ENCODE peak calls at places on chromosome 21, in nine cellular contexts. One of them, this sample, is unnamed.

GRCh38 chr21:44617071-44617501 is 5.2 kb downstream of the KRTAP10-8 start:
- DNase-seq in nephron progenitor cell: no peak
- DNase-seq in right atrium auricular region: peak
- DNase-seq in stomach: no peak
- DNase-seq in HCEC 1CT: no peak
- DNase-seq in psoas muscle: no peak
- DNase-seq in endothelial cell: no peak
- DNase-seq in NCI-H1092: no peak
- DNase-seq in GM19239: no peak
- DNase-seq in this sample: no peak

GRCh38 chr21:35171385-35171784 is 122.3 kb upstream of the RUNX1 start:
- DNase-seq in GM19239: no peak
- DNase-seq in right atrium auricular region: no peak
- DNase-seq in NCI-H1092: no peak
- DNase-seq in endothelial cell: no peak
- DNase-seq in stomach: no peak
- DNase-seq in HCEC 1CT: no peak
- DNase-seq in nephron progenitor cell: no peak
- DNase-seq in psoas muscle: no peak
- DNase-seq in this sample: no peak

GRCh38 chr21:35063428-35064172 is 14.5 kb upstream of the RUNX1 start:
- DNase-seq in HCEC 1CT: no peak
- DNase-seq in NCI-H1092: no peak
- DNase-seq in GM19239: no peak
- DNase-seq in endothelial cell: no peak
- DNase-seq in right atrium auricular region: no peak
- DNase-seq in psoas muscle: no peak
- DNase-seq in stomach: no peak
- DNase-seq in nephron progenitor cell: no peak
- DNase-seq in this sample: no peak

GRCh38 chr21:24045775-24046215 is 1561.5 kb downstream of the MRPL39 start:
- DNase-seq in NCI-H1092: peak
- DNase-seq in psoas muscle: peak
- DNase-seq in HCEC 1CT: no peak
- DNase-seq in nephron progenitor cell: peak
- DNase-seq in GM19239: no peak
- DNase-seq in endothelial cell: peak
- DNase-seq in stomach: peak
- DNase-seq in right atrium auricular region: peak
- DNase-seq in this sample: no peak

GRCh38 chr21:27806261-27806660 is 839.4 kb upstream of the ADAMTS5 start:
- DNase-seq in HCEC 1CT: no peak
- DNase-seq in GM19239: no peak
- DNase-seq in stomach: no peak
- DNase-seq in NCI-H1092: no peak
- DNase-seq in nephron progenitor cell: no peak
- DNase-seq in psoas muscle: no peak
- DNase-seq in endothelial cell: no peak
- DNase-seq in right atrium auricular region: no peak
- DNase-seq in this sample: no peak

GRCh38 chr21:28444131-28444530 is 548.5 kb downstream of the LTN1 start:
- DNase-seq in right atrium auricular region: no peak
- DNase-seq in psoas muscle: no peak
- DNase-seq in nephron progenitor cell: no peak
- DNase-seq in HCEC 1CT: peak
- DNase-seq in endothelial cell: no peak
- DNase-seq in NCI-H1092: no peak
- DNase-seq in GM19239: no peak
- DNase-seq in stomach: no peak
- DNase-seq in this sample: no peak

GRCh38 chr21:43906585-43907370 is 41.8 kb downstream of the AGPAT3 start:
- DNase-seq in right atrium auricular region: no peak
- DNase-seq in NCI-H1092: no peak
- DNase-seq in GM19239: no peak
- DNase-seq in stomach: no peak
- DNase-seq in nephron progenitor cell: no peak
- DNase-seq in endothelial cell: no peak
- DNase-seq in HCEC 1CT: no peak
- DNase-seq in psoas muscle: no peak
- DNase-seq in this sample: no peak

GRCh38 chr21:42056996-42057689 is 14.0 kb upstream of the UMODL1 start:
- DNase-seq in stomach: peak
- DNase-seq in right atrium auricular region: no peak
- DNase-seq in NCI-H1092: peak
- DNase-seq in GM19239: no peak
- DNase-seq in nephron progenitor cell: no peak
- DNase-seq in endothelial cell: no peak
- DNase-seq in psoas muscle: peak
- DNase-seq in HCEC 1CT: peak
- DNase-seq in this sample: no peak

GRCh38 chr21:45073301-45074047 is 906 bp upstream of the ADARB1 start:
- DNase-seq in right atrium auricular region: no peak
- DNase-seq in HCEC 1CT: peak
- DNase-seq in NCI-H1092: peak
- DNase-seq in stomach: peak
- DNase-seq in endothelial cell: no peak
- DNase-seq in psoas muscle: no peak
- DNase-seq in nephron progenitor cell: peak
- DNase-seq in GM19239: peak
- DNase-seq in this sample: peak

GRCh38 chr21:42665026-42665425 is 11.6 kb downstream of the PDE9A start:
- DNase-seq in psoas muscle: no peak
- DNase-seq in HCEC 1CT: no peak
- DNase-seq in GM19239: no peak
- DNase-seq in NCI-H1092: no peak
- DNase-seq in stomach: no peak
- DNase-seq in nephron progenitor cell: no peak
- DNase-seq in endothelial cell: no peak
- DNase-seq in right atrium auricular region: no peak
- DNase-seq in this sample: no peak

GRCh38 chr21:41777934-41778815 is 11.3 kb upstream of the RIPK4 start:
- DNase-seq in endothelial cell: peak
- DNase-seq in NCI-H1092: peak
- DNase-seq in stomach: peak
- DNase-seq in right atrium auricular region: peak
- DNase-seq in GM19239: no peak
- DNase-seq in psoas muscle: peak
- DNase-seq in HCEC 1CT: peak
- DNase-seq in nephron progenitor cell: peak
- DNase-seq in this sample: peak

GRCh38 chr21:38334866-38335265 is 78.1 kb downstream of the KCNJ15 start:
- DNase-seq in nephron progenitor cell: no peak
- DNase-seq in HCEC 1CT: no peak
- DNase-seq in NCI-H1092: no peak
- DNase-seq in psoas muscle: no peak
- DNase-seq in GM19239: no peak
- DNase-seq in right atrium auricular region: no peak
- DNase-seq in endothelial cell: no peak
- DNase-seq in stomach: no peak
- DNase-seq in this sample: no peak

GRCh38 chr21:37546299-37546908 is 179.8 kb downstream of the DYRK1A start:
- DNase-seq in stomach: no peak
- DNase-seq in nephron progenitor cell: no peak
- DNase-seq in psoas muscle: no peak
- DNase-seq in NCI-H1092: no peak
- DNase-seq in GM19239: no peak
- DNase-seq in endothelial cell: no peak
- DNase-seq in HCEC 1CT: no peak
- DNase-seq in right atrium auricular region: peak
- DNase-seq in this sample: no peak

GRCh38 chr21:16279658-16280581 is 550.1 kb downstream of the USP25 start:
- DNase-seq in HCEC 1CT: no peak
- DNase-seq in GM19239: no peak
- DNase-seq in right atrium auricular region: no peak
- DNase-seq in NCI-H1092: no peak
- DNase-seq in psoas muscle: peak
- DNase-seq in nephron progenitor cell: peak
- DNase-seq in stomach: no peak
- DNase-seq in endothelial cell: no peak
- DNase-seq in this sample: peak

GRCh38 chr21:45931397-45931969 is 50.1 kb upstream of the COL6A1 start:
- DNase-seq in NCI-H1092: no peak
- DNase-seq in psoas muscle: no peak
- DNase-seq in endothelial cell: no peak
- DNase-seq in right atrium auricular region: no peak
- DNase-seq in GM19239: no peak
- DNase-seq in HCEC 1CT: no peak
- DNase-seq in stomach: no peak
- DNase-seq in nephron progenitor cell: no peak
- DNase-seq in this sample: no peak

GRCh38 chr21:38234395-38235142 is 22.2 kb upstream of the KCNJ15 start:
- DNase-seq in stomach: peak
- DNase-seq in HCEC 1CT: no peak
- DNase-seq in endothelial cell: no peak
- DNase-seq in GM19239: no peak
- DNase-seq in psoas muscle: no peak
- DNase-seq in NCI-H1092: no peak
- DNase-seq in right atrium auricular region: no peak
- DNase-seq in nephron progenitor cell: no peak
- DNase-seq in this sample: no peak

GRCh38 chr21:30733026-30733425 is 14.0 kb downstream of the KRTAP21-2 start:
- DNase-seq in nephron progenitor cell: no peak
- DNase-seq in endothelial cell: no peak
- DNase-seq in psoas muscle: no peak
- DNase-seq in NCI-H1092: no peak
- DNase-seq in stomach: no peak
- DNase-seq in HCEC 1CT: no peak
- DNase-seq in GM19239: no peak
- DNase-seq in right atrium auricular region: no peak
- DNase-seq in this sample: no peak

GRCh38 chr21:46213620-46214286 is 14.8 kb downstream of the LSS start:
- DNase-seq in right atrium auricular region: no peak
- DNase-seq in HCEC 1CT: no peak
- DNase-seq in endothelial cell: no peak
- DNase-seq in nephron progenitor cell: no peak
- DNase-seq in GM19239: no peak
- DNase-seq in psoas muscle: no peak
- DNase-seq in stomach: no peak
- DNase-seq in NCI-H1092: no peak
- DNase-seq in this sample: no peak

GRCh38 chr21:24118738-24119470 is 1488.4 kb downstream of the MRPL39 start:
- DNase-seq in nephron progenitor cell: no peak
- DNase-seq in right atrium auricular region: no peak
- DNase-seq in endothelial cell: no peak
- DNase-seq in stomach: no peak
- DNase-seq in HCEC 1CT: no peak
- DNase-seq in NCI-H1092: no peak
- DNase-seq in GM19239: no peak
- DNase-seq in psoas muscle: no peak
- DNase-seq in this sample: peak

GRCh38 chr21:44687671-44688070 is 5.7 kb upstream of the KRTAP12-1 start:
- DNase-seq in NCI-H1092: no peak
- DNase-seq in HCEC 1CT: no peak
- DNase-seq in stomach: no peak
- DNase-seq in right atrium auricular region: peak
- DNase-seq in GM19239: no peak
- DNase-seq in psoas muscle: no peak
- DNase-seq in endothelial cell: no peak
- DNase-seq in nephron progenitor cell: no peak
- DNase-seq in this sample: no peak

GRCh38 chr21:42299324-42300044 is 15.7 kb downstream of the TFF3 start:
- DNase-seq in right atrium auricular region: no peak
- DNase-seq in NCI-H1092: no peak
- DNase-seq in HCEC 1CT: no peak
- DNase-seq in GM19239: no peak
- DNase-seq in endothelial cell: no peak
- DNase-seq in psoas muscle: no peak
- DNase-seq in stomach: no peak
- DNase-seq in nephron progenitor cell: no peak
- DNase-seq in this sample: no peak

GRCh38 chr21:17462276-17462981 is 50.4 kb upstream of the CXADR start:
- DNase-seq in endothelial cell: no peak
- DNase-seq in NCI-H1092: no peak
- DNase-seq in nephron progenitor cell: no peak
- DNase-seq in right atrium auricular region: no peak
- DNase-seq in HCEC 1CT: no peak
- DNase-seq in psoas muscle: no peak
- DNase-seq in GM19239: no peak
- DNase-seq in stomach: peak
- DNase-seq in this sample: no peak

GRCh38 chr21:45302082-45303061 is 14.7 kb upstream of the POFUT2 start:
- DNase-seq in psoas muscle: peak
- DNase-seq in right atrium auricular region: peak
- DNase-seq in stomach: peak
- DNase-seq in endothelial cell: no peak
- DNase-seq in GM19239: no peak
- DNase-seq in NCI-H1092: no peak
- DNase-seq in HCEC 1CT: no peak
- DNase-seq in nephron progenitor cell: no peak
- DNase-seq in this sample: peak

GRCh38 chr21:42807938-42808613 is 71.3 kb downstream of the WDR4 start:
- DNase-seq in right atrium auricular region: no peak
- DNase-seq in HCEC 1CT: no peak
- DNase-seq in NCI-H1092: no peak
- DNase-seq in GM19239: no peak
- DNase-seq in nephron progenitor cell: no peak
- DNase-seq in endothelial cell: no peak
- DNase-seq in stomach: no peak
- DNase-seq in psoas muscle: no peak
- DNase-seq in this sample: no peak

GRCh38 chr21:27269646-27270045 is 302.8 kb upstream of the ADAMTS5 start:
- DNase-seq in endothelial cell: no peak
- DNase-seq in nephron progenitor cell: no peak
- DNase-seq in stomach: no peak
- DNase-seq in HCEC 1CT: peak
- DNase-seq in GM19239: no peak
- DNase-seq in NCI-H1092: no peak
- DNase-seq in psoas muscle: no peak
- DNase-seq in right atrium auricular region: no peak
- DNase-seq in this sample: no peak

GRCh38 chr21:45332981-45333582 is 45.4 kb upstream of the POFUT2 start:
- DNase-seq in NCI-H1092: no peak
- DNase-seq in nephron progenitor cell: no peak
- DNase-seq in psoas muscle: no peak
- DNase-seq in endothelial cell: no peak
- DNase-seq in GM19239: no peak
- DNase-seq in HCEC 1CT: no peak
- DNase-seq in stomach: no peak
- DNase-seq in right atrium auricular region: no peak
- DNase-seq in this sample: no peak

GRCh38 chr21:42514883-42515228 is 1.2 kb downstream of the SLC37A1 start:
- DNase-seq in stomach: no peak
- DNase-seq in HCEC 1CT: no peak
- DNase-seq in right atrium auricular region: peak
- DNase-seq in psoas muscle: no peak
- DNase-seq in NCI-H1092: no peak
- DNase-seq in nephron progenitor cell: no peak
- DNase-seq in GM19239: no peak
- DNase-seq in endothelial cell: no peak
- DNase-seq in this sample: no peak

GRCh38 chr21:22900511-22900910 is 1902.3 kb downstream of the NCAM2 start:
- DNase-seq in right atrium auricular region: no peak
- DNase-seq in endothelial cell: no peak
- DNase-seq in GM19239: no peak
- DNase-seq in HCEC 1CT: no peak
- DNase-seq in psoas muscle: no peak
- DNase-seq in stomach: no peak
- DNase-seq in NCI-H1092: no peak
- DNase-seq in nephron progenitor cell: no peak
- DNase-seq in this sample: no peak

GRCh38 chr21:46110499-46111192 is 12.7 kb downstream of the COL6A2 start:
- DNase-seq in NCI-H1092: no peak
- DNase-seq in GM19239: no peak
- DNase-seq in nephron progenitor cell: no peak
- DNase-seq in right atrium auricular region: peak
- DNase-seq in endothelial cell: peak
- DNase-seq in HCEC 1CT: no peak
- DNase-seq in stomach: peak
- DNase-seq in psoas muscle: peak
- DNase-seq in this sample: no peak

GRCh38 chr21:46115441-46116188 is 17.7 kb downstream of the COL6A2 start:
- DNase-seq in nephron progenitor cell: no peak
- DNase-seq in endothelial cell: peak
- DNase-seq in right atrium auricular region: no peak
- DNase-seq in GM19239: no peak
- DNase-seq in HCEC 1CT: no peak
- DNase-seq in psoas muscle: no peak
- DNase-seq in NCI-H1092: no peak
- DNase-seq in stomach: no peak
- DNase-seq in this sample: no peak

GRCh38 chr21:16169102-16169511 is 439.3 kb downstream of the USP25 start:
- DNase-seq in HCEC 1CT: peak
- DNase-seq in nephron progenitor cell: no peak
- DNase-seq in NCI-H1092: no peak
- DNase-seq in right atrium auricular region: no peak
- DNase-seq in psoas muscle: no peak
- DNase-seq in stomach: no peak
- DNase-seq in endothelial cell: no peak
- DNase-seq in GM19239: no peak
- DNase-seq in this sample: no peak

This sample was measured in retina.